ENCODE peak calls at places on chromosomes 13 and 19, in six cellular contexts. One of them, this sample, is unnamed. For H3K36me3, the result is how much of the 10 kb centered on the place peaks cover.

GRCh38 chr19:50300051-50300450 is 29.1 kb downstream of the KCNC3 start:
- DNase-seq in endothelial cell of umbilical vein: no peak
- DNase-seq in IMR-90: peak
- DNase-seq in neural progenitor cell: no peak
- DNase-seq in K562: no peak
- DNase-seq in mesendoderm: no peak
- DNase-seq in this sample: no peak

GRCh38 chr19:40513345-40513678 is 46.5 kb downstream of the SPTBN4 start:
- DNase-seq in mesendoderm: no peak
- DNase-seq in IMR-90: no peak
- DNase-seq in endothelial cell of umbilical vein: no peak
- DNase-seq in K562: no peak
- DNase-seq in neural progenitor cell: no peak
- DNase-seq in this sample: no peak

GRCh38 chr13:101157261-101157660 is 259.0 kb downstream of the NALCN start:
- DNase-seq in K562: no peak
- DNase-seq in endothelial cell of umbilical vein: no peak
- DNase-seq in mesendoderm: peak
- DNase-seq in neural progenitor cell: peak
- DNase-seq in IMR-90: no peak
- DNase-seq in this sample: peak

GRCh38 chr13:44710576-44710975 is 134.4 kb upstream of the TSC22D1 start:
- DNase-seq in mesendoderm: peak
- DNase-seq in IMR-90: peak
- DNase-seq in K562: no peak
- DNase-seq in endothelial cell of umbilical vein: peak
- DNase-seq in neural progenitor cell: no peak
- DNase-seq in this sample: peak

GRCh38 chr13:65034266-65034665 is 2195.9 kb downstream of the PCDH9 start:
- DNase-seq in mesendoderm: no peak
- DNase-seq in endothelial cell of umbilical vein: no peak
- DNase-seq in K562: no peak
- DNase-seq in neural progenitor cell: no peak
- DNase-seq in IMR-90: no peak
- DNase-seq in this sample: no peak

GRCh38 chr13:64937302-64937701 is 2292.8 kb downstream of the PCDH9 start:
- DNase-seq in K562: no peak
- DNase-seq in mesendoderm: no peak
- DNase-seq in neural progenitor cell: no peak
- DNase-seq in endothelial cell of umbilical vein: no peak
- DNase-seq in IMR-90: no peak
- DNase-seq in this sample: no peak

GRCh38 chr13:44758595-44759221 is 182.6 kb upstream of the TSC22D1 start:
- DNase-seq in mesendoderm: no peak
- DNase-seq in K562: no peak
- DNase-seq in IMR-90: peak
- DNase-seq in endothelial cell of umbilical vein: peak
- DNase-seq in neural progenitor cell: no peak
- DNase-seq in this sample: peak

GRCh38 chr13:35549481-35549880 is 73.0 kb upstream of the MAB21L1 start:
- DNase-seq in IMR-90: peak
- DNase-seq in endothelial cell of umbilical vein: peak
- DNase-seq in mesendoderm: peak
- DNase-seq in neural progenitor cell: no peak
- DNase-seq in K562: no peak
- DNase-seq in this sample: peak

GRCh38 chr13:32969516-32969941 is 46.7 kb upstream of the KL start:
- DNase-seq in neural progenitor cell: no peak
- DNase-seq in endothelial cell of umbilical vein: peak
- DNase-seq in IMR-90: peak
- DNase-seq in mesendoderm: no peak
- DNase-seq in K562: no peak
- DNase-seq in this sample: no peak

DNA sequence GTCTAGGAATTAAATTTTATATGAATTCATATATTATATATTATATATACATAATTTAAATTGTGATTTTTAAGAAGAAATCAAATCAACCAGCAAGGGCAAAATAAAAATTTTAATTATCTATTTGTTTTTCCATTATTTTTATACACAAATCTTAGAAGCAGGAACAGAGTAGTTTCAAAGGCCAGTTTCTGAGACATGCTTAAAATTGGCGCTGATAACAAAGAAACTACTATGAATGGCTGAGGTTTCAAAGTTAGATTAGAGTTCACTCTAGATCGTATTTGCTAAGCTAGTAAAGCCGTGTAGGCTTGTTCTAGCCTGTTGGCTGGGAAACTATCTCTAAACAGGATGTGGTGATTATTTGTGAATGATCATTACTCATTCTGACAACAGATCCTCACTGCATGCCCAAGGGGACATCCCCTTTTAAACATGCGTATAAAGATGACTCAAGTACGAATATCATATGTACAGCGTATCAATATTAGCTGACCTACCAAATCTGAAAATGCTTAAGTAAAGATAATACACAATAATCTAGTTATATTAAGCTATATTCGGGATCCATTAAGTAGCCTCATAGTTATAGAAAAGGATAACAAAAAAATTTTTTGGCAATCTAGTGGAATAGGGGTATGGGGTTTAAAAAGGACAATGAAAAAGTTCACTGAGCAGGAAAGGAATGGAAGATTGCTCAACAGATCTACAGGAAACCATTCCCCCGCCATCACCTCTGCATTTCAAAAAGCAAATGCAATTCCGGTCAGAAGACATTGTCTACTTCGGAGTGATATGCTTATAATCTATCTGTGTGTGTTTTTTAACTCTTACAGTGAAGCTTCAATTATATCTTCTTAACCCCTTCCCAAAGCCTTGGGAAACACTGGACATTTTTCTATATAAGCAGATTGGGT is 150.1 kb downstream of the SHISA2 start:
- DNase-seq in IMR-90: peak
- DNase-seq in neural progenitor cell: no peak
- DNase-seq in K562: no peak
- DNase-seq in mesendoderm: peak
- DNase-seq in endothelial cell of umbilical vein: peak
- DNase-seq in this sample: peak
- H3K4me2 ChIP-seq in IMR-90: no peak
- H3K4me2 ChIP-seq in neural progenitor cell: no peak
- H3K4me2 ChIP-seq in K562: no peak
- H3K4me2 ChIP-seq in mesendoderm: no peak
- H3K4me2 ChIP-seq in endothelial cell of umbilical vein: peak
- H3K4me2 ChIP-seq in this sample: peak

DNA sequence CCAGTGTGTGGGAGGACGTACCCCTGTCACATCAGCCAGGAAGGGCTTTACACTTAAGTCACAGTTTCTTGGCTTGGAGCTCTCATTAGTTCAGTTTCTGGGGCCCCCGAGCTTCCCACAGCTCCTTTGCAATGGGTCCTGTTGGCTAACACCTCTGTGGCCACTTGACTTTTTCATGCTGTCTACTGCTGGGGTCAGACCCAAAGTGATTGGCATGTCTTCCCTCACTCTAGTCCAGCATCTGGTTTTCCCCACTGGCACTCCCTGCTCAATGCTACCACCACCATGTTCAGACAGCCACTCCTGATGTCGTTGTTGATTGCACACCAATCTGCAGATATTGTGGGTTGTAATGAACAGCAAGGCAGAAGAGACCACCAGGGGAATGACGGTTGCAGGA is 379.0 kb downstream of the FOXO1 start:
- DNase-seq in K562: no peak
- DNase-seq in endothelial cell of umbilical vein: no peak
- DNase-seq in IMR-90: no peak
- DNase-seq in neural progenitor cell: no peak
- DNase-seq in mesendoderm: no peak
- DNase-seq in this sample: no peak
- H3K36me3 ChIP-seq in K562: under half
- H3K36me3 ChIP-seq in endothelial cell of umbilical vein: under half
- H3K36me3 ChIP-seq in IMR-90: under half
- H3K36me3 ChIP-seq in neural progenitor cell: under half
- H3K36me3 ChIP-seq in mesendoderm: under half
- H3K36me3 ChIP-seq in this sample: under half

GRCh38 chr13:80100636-80101035 is 240.3 kb downstream of the SPRY2 start:
- DNase-seq in K562: no peak
- DNase-seq in neural progenitor cell: no peak
- DNase-seq in endothelial cell of umbilical vein: no peak
- DNase-seq in IMR-90: peak
- DNase-seq in mesendoderm: no peak
- DNase-seq in this sample: no peak
- H3K9ac ChIP-seq in K562: no peak
- H3K9ac ChIP-seq in neural progenitor cell: no peak
- H3K9ac ChIP-seq in endothelial cell of umbilical vein: no peak
- H3K9ac ChIP-seq in IMR-90: no peak
- H3K9ac ChIP-seq in mesendoderm: no peak
- H3K9ac ChIP-seq in this sample: no peak

GRCh38 chr13:27824121-27824520 is 31.8 kb downstream of the GSX1 start:
- DNase-seq in mesendoderm: no peak
- DNase-seq in endothelial cell of umbilical vein: no peak
- DNase-seq in IMR-90: no peak
- DNase-seq in K562: no peak
- DNase-seq in neural progenitor cell: no peak
- DNase-seq in this sample: no peak

GRCh38 chr13:27830010-27830409 is 37.7 kb downstream of the GSX1 start:
- DNase-seq in endothelial cell of umbilical vein: peak
- DNase-seq in mesendoderm: peak
- DNase-seq in neural progenitor cell: peak
- DNase-seq in IMR-90: no peak
- DNase-seq in K562: peak
- DNase-seq in this sample: no peak

GRCh38 chr13:27826379-27827353 is 34.4 kb downstream of the GSX1 start:
- DNase-seq in IMR-90: peak
- DNase-seq in mesendoderm: peak
- DNase-seq in K562: peak
- DNase-seq in endothelial cell of umbilical vein: peak
- DNase-seq in neural progenitor cell: peak
- DNase-seq in this sample: peak

GRCh38 chr13:27825153-27825552 is 32.9 kb downstream of the GSX1 start:
- DNase-seq in IMR-90: no peak
- DNase-seq in mesendoderm: no peak
- DNase-seq in endothelial cell of umbilical vein: no peak
- DNase-seq in neural progenitor cell: peak
- DNase-seq in K562: no peak
- DNase-seq in this sample: no peak

GRCh38 chr13:27827646-27828045 is 35.4 kb downstream of the GSX1 start:
- DNase-seq in mesendoderm: no peak
- DNase-seq in K562: no peak
- DNase-seq in endothelial cell of umbilical vein: no peak
- DNase-seq in IMR-90: no peak
- DNase-seq in neural progenitor cell: no peak
- DNase-seq in this sample: no peak
- H3K4me2 ChIP-seq in mesendoderm: no peak
- H3K4me2 ChIP-seq in K562: no peak
- H3K4me2 ChIP-seq in endothelial cell of umbilical vein: no peak
- H3K4me2 ChIP-seq in IMR-90: no peak
- H3K4me2 ChIP-seq in neural progenitor cell: no peak
- H3K4me2 ChIP-seq in this sample: no peak

GRCh38 chr19:1424182-1424955 is 13.8 kb upstream of the RPS15 start:
- DNase-seq in IMR-90: no peak
- DNase-seq in endothelial cell of umbilical vein: no peak
- DNase-seq in K562: no peak
- DNase-seq in neural progenitor cell: no peak
- DNase-seq in mesendoderm: no peak
- DNase-seq in this sample: no peak

GRCh38 chr19:1422360-1422759 is 15.0 kb downstream of the DAZAP1 start:
- DNase-seq in K562: no peak
- DNase-seq in endothelial cell of umbilical vein: no peak
- DNase-seq in IMR-90: no peak
- DNase-seq in neural progenitor cell: no peak
- DNase-seq in mesendoderm: no peak
- DNase-seq in this sample: no peak

GRCh38 chr19:1422943-1423342 is 15.3 kb upstream of the RPS15 start:
- DNase-seq in IMR-90: no peak
- DNase-seq in neural progenitor cell: no peak
- DNase-seq in mesendoderm: no peak
- DNase-seq in endothelial cell of umbilical vein: no peak
- DNase-seq in K562: no peak
- DNase-seq in this sample: no peak

GRCh38 chr19:1425102-1425842 is 12.9 kb upstream of the RPS15 start:
- DNase-seq in endothelial cell of umbilical vein: no peak
- DNase-seq in IMR-90: no peak
- DNase-seq in neural progenitor cell: no peak
- DNase-seq in K562: no peak
- DNase-seq in mesendoderm: no peak
- DNase-seq in this sample: no peak

DNA sequence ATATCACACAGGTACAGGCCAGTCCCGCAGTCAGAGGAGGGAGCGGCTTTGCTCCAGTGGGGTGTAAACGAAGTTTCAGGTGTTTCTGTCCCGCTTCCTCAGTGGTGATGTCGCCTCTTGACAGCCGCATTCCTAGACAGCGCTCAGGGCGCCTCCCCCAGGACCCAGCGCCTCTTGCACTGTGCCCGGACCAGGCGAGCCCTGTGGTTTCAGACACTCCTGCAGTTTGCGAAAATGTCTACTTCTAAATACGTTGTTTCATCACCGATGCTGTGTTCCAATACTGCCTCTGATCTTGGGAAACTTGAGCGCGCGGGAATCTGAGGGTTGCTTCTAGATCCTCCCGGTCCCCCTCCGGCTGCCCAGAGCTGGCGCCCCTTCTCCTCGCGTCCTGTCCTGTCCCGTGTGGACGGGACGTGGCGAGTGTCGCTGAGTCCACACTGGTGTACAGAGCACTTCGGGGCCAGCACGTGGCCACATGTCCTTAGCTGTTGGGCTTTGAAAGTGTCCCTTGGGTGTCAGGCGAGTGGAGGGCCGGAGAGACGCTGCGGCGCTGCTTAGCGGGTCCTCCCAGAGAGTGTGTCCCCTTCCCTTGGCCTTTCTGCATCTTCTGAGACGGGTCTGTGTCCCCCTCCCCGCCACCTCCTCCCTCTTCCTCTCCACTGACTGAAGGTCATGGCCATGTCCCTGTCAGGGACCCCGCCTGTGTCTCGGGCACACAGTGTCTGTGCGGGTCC is 14.6 kb upstream of the RPS15 start:
- DNase-seq in IMR-90: no peak
- DNase-seq in neural progenitor cell: no peak
- DNase-seq in endothelial cell of umbilical vein: no peak
- DNase-seq in mesendoderm: no peak
- DNase-seq in K562: no peak
- DNase-seq in this sample: no peak
- H3K36me3 ChIP-seq in IMR-90: half or more
- H3K36me3 ChIP-seq in neural progenitor cell: under half
- H3K36me3 ChIP-seq in endothelial cell of umbilical vein: half or more
- H3K36me3 ChIP-seq in mesendoderm: under half
- H3K36me3 ChIP-seq in K562: half or more
- H3K36me3 ChIP-seq in this sample: under half

GRCh38 chr19:54136864-54137113 is 773 bp upstream of the CNOT3 start:
- DNase-seq in IMR-90: no peak
- DNase-seq in mesendoderm: no peak
- DNase-seq in K562: no peak
- DNase-seq in endothelial cell of umbilical vein: no peak
- DNase-seq in neural progenitor cell: no peak
- DNase-seq in this sample: no peak
- H3K9ac ChIP-seq in IMR-90: peak
- H3K9ac ChIP-seq in mesendoderm: peak
- H3K9ac ChIP-seq in K562: peak
- H3K9ac ChIP-seq in endothelial cell of umbilical vein: peak
- H3K9ac ChIP-seq in neural progenitor cell: peak
- H3K9ac ChIP-seq in this sample: peak

DNA sequence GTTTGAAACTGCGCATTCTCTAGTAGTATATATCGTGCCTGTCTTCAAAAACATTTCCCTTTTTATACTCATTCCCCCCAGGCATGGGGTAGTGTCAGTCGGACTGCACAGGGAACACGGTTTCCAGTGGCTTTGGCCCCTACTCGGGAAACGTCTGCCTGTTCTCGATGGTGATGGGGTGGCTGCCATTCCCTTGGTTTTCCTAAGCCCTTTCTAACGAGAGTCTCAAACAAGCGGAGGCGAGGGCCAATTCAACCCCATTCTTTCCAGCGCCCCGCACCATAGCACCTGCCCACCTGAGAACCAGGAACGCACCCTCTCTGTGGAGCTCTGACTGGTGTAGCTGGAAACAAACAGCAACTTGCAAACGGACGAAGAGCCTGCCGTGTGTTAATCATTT is 127.6 kb downstream of the STK24 start:
- DNase-seq in IMR-90: no peak
- DNase-seq in neural progenitor cell: no peak
- DNase-seq in K562: no peak
- DNase-seq in mesendoderm: no peak
- DNase-seq in endothelial cell of umbilical vein: no peak
- DNase-seq in this sample: no peak
- H3K4me2 ChIP-seq in IMR-90: no peak
- H3K4me2 ChIP-seq in neural progenitor cell: no peak
- H3K4me2 ChIP-seq in K562: no peak
- H3K4me2 ChIP-seq in mesendoderm: no peak
- H3K4me2 ChIP-seq in endothelial cell of umbilical vein: no peak
- H3K4me2 ChIP-seq in this sample: no peak